ENCODE peak calls at places on chromosomes 4 and X, in ten cellular contexts. W is stomach, T is HCT116, K is GM23338, E is transverse colon, I is HepG2, P is K562, L is endothelial cell of umbilical vein, A is Panc1, Y is vagina. D is an unnamed sample.

GRCh38 chr4:72352746-72353145 is 216.3 kb downstream of the ADAMTS3 start:
- DNase-seq in W (no peak), T (no peak), K (no peak), E (no peak), I (no peak), P (no peak), L (no peak), A (no peak), Y (no peak), D (no peak)

GRCh38 chr4:40995850-40996249 is 218.5 kb downstream of the APBB2 start:
- DNase-seq in W (no peak), T (no peak), K (no peak), E (no peak), I (no peak), P (no peak), L (no peak), A (no peak), Y (no peak), D (no peak)

GRCh38 chr4:123506311-123506685 is 109.7 kb downstream of the SPRY1 start:
- DNase-seq in W (no peak), T (no peak), K (peak; percentile 61), E (no peak), I (no peak), P (no peak), L (no peak), A (no peak), Y (no peak), D (no peak)

GRCh38 chr4:10971800-10972398 is 287.3 kb upstream of the CLNK start:
- DNase-seq in W (no peak), T (no peak), K (no peak), E (no peak), I (no peak), P (no peak), L (no peak), A (no peak), Y (no peak), D (no peak)

GRCh38 chrX:23871905-23872546 is 35.7 kb downstream of the APOO start:
- DNase-seq in W (no peak), T (no peak), K (no peak), E (no peak), I (peak; percentile 54), P (no peak), L (no peak), A (no peak), Y (no peak), D (no peak)

GRCh38 chr4:158793021-158793420 is 24.2 kb downstream of the FNIP2 start:
- DNase-seq in W (no peak), T (no peak), K (no peak), E (no peak), I (no peak), P (no peak), L (no peak), A (no peak), Y (no peak), D (no peak)

GRCh38 chr4:185500035-185500434 is 28.5 kb upstream of the CCDC110 start:
- DNase-seq in W (no peak), T (no peak), K (no peak), E (no peak), I (peak; percentile 29), P (no peak), L (no peak), A (no peak), Y (no peak), D (no peak)

GRCh38 chr4:58961925-58962324 is 1851.7 kb upstream of the IGFBP7 start:
- DNase-seq in W (no peak), T (no peak), K (no peak), E (no peak), I (no peak), P (no peak), L (no peak), A (no peak), Y (no peak), D (no peak)

GRCh38 chrX:115047181-115047580 is 29.8 kb upstream of the IL13RA2 start:
- DNase-seq in W (no peak), T (no peak), K (no peak), E (no peak), I (no peak), P (no peak), L (no peak), A (no peak), Y (no peak), D (no peak)

GRCh38 chr4:102600689-102601088 is 99.5 kb downstream of the NFKB1 start:
- DNase-seq in W (no peak), T (no peak), K (no peak), E (no peak), I (no peak), P (no peak), L (no peak), A (no peak), Y (no peak), D (no peak)

GRCh38 chrX:75596178-75596577 is 73.3 kb upstream of the ZDHHC15 start:
- DNase-seq in W (no peak), T (no peak), K (peak; percentile 1), E (no peak), I (no peak), P (no peak), L (no peak), A (no peak), Y (no peak), D (no peak)
- TF ChIP-seq POLR2AphosphoS5 in W (no peak), T (no peak), K (no peak), E (no peak), I (no peak), P (no peak), L (no peak), A (no peak), Y (no peak), D (no peak)

DNA sequence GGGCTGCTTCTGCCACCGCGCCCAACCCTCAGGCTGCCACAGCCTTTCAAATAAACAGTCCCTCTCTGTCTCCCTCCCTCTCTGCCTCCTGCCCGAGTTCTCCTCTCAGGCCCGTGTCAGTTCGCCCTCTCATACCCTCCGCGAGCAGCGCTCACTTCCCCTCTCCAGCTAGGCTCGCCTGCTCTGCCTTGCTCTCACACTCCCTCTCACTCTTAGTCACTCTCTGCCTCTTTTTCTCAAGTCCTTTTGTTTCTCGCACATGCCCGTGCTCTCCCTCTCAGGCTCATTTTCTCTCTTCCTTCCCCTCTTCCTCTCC is 3.2 kb downstream of the EFNB1 start:
- DNase-seq in W (peak; percentile 45), T (no peak), K (peak; percentile 24), E (peak; percentile 60), I (no peak), P (no peak), L (peak; percentile 70), A (no peak), Y (peak; percentile 86), D (no peak)
- TF ChIP-seq POLR2AphosphoS5 in W (peak; percentile 47), T (no peak), K (no peak), E (peak; percentile 26), I (no peak), P (no peak), L (no peak), A (no peak), Y (no peak), D (no peak)

DNA sequence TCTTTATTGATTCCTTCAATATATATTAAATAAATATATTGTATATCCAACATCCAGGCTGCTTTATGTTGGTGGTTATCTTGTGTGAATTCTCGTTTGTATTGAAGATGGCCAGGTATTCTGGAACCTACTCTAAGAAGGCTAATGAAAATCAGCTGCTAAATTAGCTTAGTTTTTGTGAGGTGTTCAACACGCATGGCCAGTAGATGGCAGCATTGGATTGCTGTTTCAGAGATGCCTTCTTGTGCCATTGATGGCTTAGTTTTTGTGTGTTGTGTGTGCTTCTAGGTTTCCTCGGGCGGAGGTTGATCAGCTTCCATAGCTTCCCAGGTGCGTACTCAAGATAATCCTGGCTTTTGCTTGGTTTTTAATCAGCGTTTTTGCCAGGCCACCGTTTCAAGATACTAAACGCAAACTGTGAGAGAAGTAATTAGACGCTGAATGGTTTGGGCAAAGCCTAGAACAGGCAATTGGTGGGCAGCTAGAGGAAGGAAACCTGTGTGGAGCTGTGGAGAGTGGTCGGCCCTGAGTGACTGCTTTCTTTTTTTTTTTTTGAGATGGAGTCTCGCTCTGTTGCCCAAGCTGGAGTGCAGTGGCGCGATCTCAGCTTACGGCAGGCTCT is 15.1 kb downstream of the NOCT start:
- DNase-seq in W (peak; percentile 79), T (peak; percentile 61), K (peak; percentile 92), E (peak; percentile 76), I (peak; percentile 67), P (peak; percentile 63), L (peak; percentile 84), A (peak; percentile 54), Y (no peak), D (peak; percentile 39)
- TF ChIP-seq POLR2AphosphoS5 in W (peak; percentile 77), T (no peak), K (no peak), E (no peak), I (no peak), P (no peak), L (no peak), A (no peak), Y (peak; percentile 41), D (no peak)

DNA sequence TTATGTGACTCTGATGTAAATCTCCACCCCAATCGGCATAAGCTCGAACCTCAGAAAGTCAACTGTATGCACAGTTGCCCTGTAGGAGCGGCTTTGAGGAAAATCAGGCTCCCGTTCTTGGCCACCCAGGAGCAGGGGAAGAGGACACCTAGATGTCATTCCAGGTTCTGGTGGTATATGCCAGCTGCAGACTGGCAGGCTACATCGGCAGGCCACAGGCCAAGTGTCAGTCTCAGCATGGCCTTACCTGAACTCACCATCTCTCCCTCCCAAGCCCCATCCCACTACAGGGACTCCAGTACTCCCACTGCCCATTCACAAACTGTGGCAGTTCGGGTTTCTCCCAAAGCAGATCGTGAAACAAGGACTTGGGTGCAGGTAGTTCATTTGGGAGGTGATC is 428.1 kb downstream of the BCOR start:
- DNase-seq in W (no peak), T (no peak), K (no peak), E (no peak), I (no peak), P (no peak), L (no peak), A (no peak), Y (no peak), D (no peak)
- TF ChIP-seq POLR2AphosphoS5 in W (no peak), T (no peak), K (no peak), E (no peak), I (no peak), P (no peak), L (no peak), A (no peak), Y (no peak), D (no peak)